ENCODE peak calls at places on chromosomes 3 and 15, in eight cellular contexts. One of them, this sample, is unnamed. For H3K36me3, the result is how much of the 10 kb centered on the place peaks cover.

GRCh38 chr15:40928351-40928974 is 677 bp upstream of the DLL4 start:
- DNase-seq in mesenchymal stem cell: no peak
- DNase-seq in heart right ventricle: no peak
- DNase-seq in sigmoid colon: no peak
- DNase-seq in brain microvascular endothelial cell: no peak
- DNase-seq in HCT116: no peak
- DNase-seq in GM23338: peak
- DNase-seq in adrenal gland: no peak
- DNase-seq in this sample: no peak

GRCh38 chr3:143000525-143000924 is 845 bp upstream of the U2SURP start:
- DNase-seq in mesenchymal stem cell: peak
- DNase-seq in heart right ventricle: no peak
- DNase-seq in sigmoid colon: no peak
- DNase-seq in brain microvascular endothelial cell: peak
- DNase-seq in HCT116: no peak
- DNase-seq in GM23338: peak
- DNase-seq in adrenal gland: no peak
- DNase-seq in this sample: no peak

GRCh38 chr3:158749526-158749925 is 17.3 kb upstream of the RARRES1 start:
- DNase-seq in mesenchymal stem cell: no peak
- DNase-seq in heart right ventricle: no peak
- DNase-seq in sigmoid colon: no peak
- DNase-seq in brain microvascular endothelial cell: no peak
- DNase-seq in HCT116: no peak
- DNase-seq in GM23338: no peak
- DNase-seq in adrenal gland: no peak
- DNase-seq in this sample: no peak

GRCh38 chr3:17091895-17092294 is 207.1 kb downstream of the PLCL2 start:
- DNase-seq in mesenchymal stem cell: peak
- DNase-seq in heart right ventricle: no peak
- DNase-seq in sigmoid colon: no peak
- DNase-seq in brain microvascular endothelial cell: no peak
- DNase-seq in HCT116: no peak
- DNase-seq in GM23338: no peak
- DNase-seq in adrenal gland: no peak
- DNase-seq in this sample: no peak

GRCh38 chr3:178856804-178857203 is 214.8 kb downstream of the ZMAT3 start:
- DNase-seq in mesenchymal stem cell: no peak
- DNase-seq in heart right ventricle: no peak
- DNase-seq in sigmoid colon: no peak
- DNase-seq in brain microvascular endothelial cell: no peak
- DNase-seq in HCT116: no peak
- DNase-seq in GM23338: no peak
- DNase-seq in adrenal gland: no peak
- DNase-seq in this sample: peak

GRCh38 chr3:136882575-136882974 is 20.6 kb downstream of the NCK1 start:
- DNase-seq in mesenchymal stem cell: no peak
- DNase-seq in heart right ventricle: no peak
- DNase-seq in sigmoid colon: no peak
- DNase-seq in brain microvascular endothelial cell: no peak
- DNase-seq in HCT116: no peak
- DNase-seq in GM23338: no peak
- DNase-seq in adrenal gland: no peak
- DNase-seq in this sample: no peak

GRCh38 chr3:194136519-194137313 is 768 bp downstream of the HES1 start:
- DNase-seq in mesenchymal stem cell: peak
- DNase-seq in heart right ventricle: peak
- DNase-seq in sigmoid colon: peak
- DNase-seq in brain microvascular endothelial cell: peak
- DNase-seq in HCT116: no peak
- DNase-seq in GM23338: peak
- DNase-seq in adrenal gland: peak
- DNase-seq in this sample: peak

GRCh38 chr3:195084746-195085145 is 186.2 kb downstream of the XXYLT1 start:
- DNase-seq in mesenchymal stem cell: no peak
- DNase-seq in heart right ventricle: no peak
- DNase-seq in sigmoid colon: no peak
- DNase-seq in brain microvascular endothelial cell: no peak
- DNase-seq in HCT116: no peak
- DNase-seq in GM23338: no peak
- DNase-seq in adrenal gland: no peak
- DNase-seq in this sample: no peak

GRCh38 chr3:115233021-115233420 is 85.9 kb upstream of the ZBTB20 start:
- DNase-seq in mesenchymal stem cell: no peak
- DNase-seq in heart right ventricle: no peak
- DNase-seq in sigmoid colon: no peak
- DNase-seq in brain microvascular endothelial cell: no peak
- DNase-seq in HCT116: no peak
- DNase-seq in GM23338: no peak
- DNase-seq in adrenal gland: no peak
- DNase-seq in this sample: no peak

GRCh38 chr15:66986951-66987350 is 78.5 kb upstream of the SMAD3 start:
- DNase-seq in mesenchymal stem cell: no peak
- DNase-seq in heart right ventricle: no peak
- DNase-seq in sigmoid colon: no peak
- DNase-seq in brain microvascular endothelial cell: no peak
- DNase-seq in HCT116: no peak
- DNase-seq in GM23338: no peak
- DNase-seq in adrenal gland: no peak
- DNase-seq in this sample: no peak

GRCh38 chr15:34725565-34725964 is 29.2 kb downstream of the GJD2 start:
- DNase-seq in mesenchymal stem cell: no peak
- DNase-seq in heart right ventricle: no peak
- DNase-seq in sigmoid colon: no peak
- DNase-seq in brain microvascular endothelial cell: no peak
- DNase-seq in HCT116: no peak
- DNase-seq in GM23338: no peak
- DNase-seq in adrenal gland: no peak
- DNase-seq in this sample: peak

GRCh38 chr3:53174346-53175250 is 13.6 kb downstream of the PRKCD start:
- DNase-seq in mesenchymal stem cell: no peak
- DNase-seq in heart right ventricle: no peak
- DNase-seq in sigmoid colon: no peak
- DNase-seq in brain microvascular endothelial cell: no peak
- DNase-seq in HCT116: no peak
- DNase-seq in GM23338: no peak
- DNase-seq in adrenal gland: no peak
- DNase-seq in this sample: no peak

GRCh38 chr3:141279074-141279945 is 47.7 kb downstream of the PXYLP1 start:
- DNase-seq in mesenchymal stem cell: peak
- DNase-seq in heart right ventricle: no peak
- DNase-seq in sigmoid colon: no peak
- DNase-seq in brain microvascular endothelial cell: no peak
- DNase-seq in HCT116: no peak
- DNase-seq in GM23338: peak
- DNase-seq in adrenal gland: peak
- DNase-seq in this sample: no peak

GRCh38 chr3:187266691-187267090 is 24.8 kb downstream of the MASP1 start:
- DNase-seq in mesenchymal stem cell: no peak
- DNase-seq in heart right ventricle: no peak
- DNase-seq in sigmoid colon: no peak
- DNase-seq in brain microvascular endothelial cell: no peak
- DNase-seq in HCT116: no peak
- DNase-seq in GM23338: no peak
- DNase-seq in adrenal gland: no peak
- DNase-seq in this sample: no peak

GRCh38 chr3:108091498-108092259 is 848 bp upstream of the CD47 start:
- DNase-seq in mesenchymal stem cell: no peak
- DNase-seq in heart right ventricle: no peak
- DNase-seq in sigmoid colon: no peak
- DNase-seq in brain microvascular endothelial cell: no peak
- DNase-seq in HCT116: no peak
- DNase-seq in GM23338: peak
- DNase-seq in adrenal gland: peak
- DNase-seq in this sample: no peak

GRCh38 chr3:154718058-154718457 is 288.1 kb upstream of the GPR149 start:
- DNase-seq in mesenchymal stem cell: no peak
- DNase-seq in heart right ventricle: no peak
- DNase-seq in sigmoid colon: no peak
- DNase-seq in brain microvascular endothelial cell: no peak
- DNase-seq in HCT116: no peak
- DNase-seq in GM23338: no peak
- DNase-seq in adrenal gland: no peak
- DNase-seq in this sample: no peak

GRCh38 chr15:99345242-99345641 is 94.0 kb downstream of the LRRC28 start:
- DNase-seq in mesenchymal stem cell: no peak
- DNase-seq in heart right ventricle: no peak
- DNase-seq in sigmoid colon: no peak
- DNase-seq in brain microvascular endothelial cell: no peak
- DNase-seq in HCT116: no peak
- DNase-seq in GM23338: no peak
- DNase-seq in adrenal gland: no peak
- DNase-seq in this sample: no peak

GRCh38 chr3:37736632-37737031 is 125.0 kb upstream of the CTDSPL start:
- DNase-seq in mesenchymal stem cell: no peak
- DNase-seq in heart right ventricle: no peak
- DNase-seq in sigmoid colon: no peak
- DNase-seq in brain microvascular endothelial cell: no peak
- DNase-seq in HCT116: no peak
- DNase-seq in GM23338: no peak
- DNase-seq in adrenal gland: no peak
- DNase-seq in this sample: no peak

GRCh38 chr3:48634661-48635221 is 520 bp downstream of the SLC26A6 start:
- DNase-seq in mesenchymal stem cell: peak
- DNase-seq in heart right ventricle: peak
- DNase-seq in sigmoid colon: peak
- DNase-seq in brain microvascular endothelial cell: peak
- DNase-seq in HCT116: no peak
- DNase-seq in GM23338: peak
- DNase-seq in adrenal gland: peak
- DNase-seq in this sample: peak

GRCh38 chr3:180215866-180216265 is 179.1 kb upstream of the PEX5L start:
- DNase-seq in mesenchymal stem cell: no peak
- DNase-seq in heart right ventricle: no peak
- DNase-seq in sigmoid colon: no peak
- DNase-seq in brain microvascular endothelial cell: no peak
- DNase-seq in HCT116: no peak
- DNase-seq in GM23338: no peak
- DNase-seq in adrenal gland: no peak
- DNase-seq in this sample: no peak

GRCh38 chr3:50676031-50676705 is 1.4 kb downstream of the DOCK3 start:
- DNase-seq in mesenchymal stem cell: no peak
- DNase-seq in heart right ventricle: no peak
- DNase-seq in sigmoid colon: no peak
- DNase-seq in brain microvascular endothelial cell: no peak
- DNase-seq in HCT116: no peak
- DNase-seq in GM23338: peak
- DNase-seq in adrenal gland: no peak
- DNase-seq in this sample: no peak

DNA sequence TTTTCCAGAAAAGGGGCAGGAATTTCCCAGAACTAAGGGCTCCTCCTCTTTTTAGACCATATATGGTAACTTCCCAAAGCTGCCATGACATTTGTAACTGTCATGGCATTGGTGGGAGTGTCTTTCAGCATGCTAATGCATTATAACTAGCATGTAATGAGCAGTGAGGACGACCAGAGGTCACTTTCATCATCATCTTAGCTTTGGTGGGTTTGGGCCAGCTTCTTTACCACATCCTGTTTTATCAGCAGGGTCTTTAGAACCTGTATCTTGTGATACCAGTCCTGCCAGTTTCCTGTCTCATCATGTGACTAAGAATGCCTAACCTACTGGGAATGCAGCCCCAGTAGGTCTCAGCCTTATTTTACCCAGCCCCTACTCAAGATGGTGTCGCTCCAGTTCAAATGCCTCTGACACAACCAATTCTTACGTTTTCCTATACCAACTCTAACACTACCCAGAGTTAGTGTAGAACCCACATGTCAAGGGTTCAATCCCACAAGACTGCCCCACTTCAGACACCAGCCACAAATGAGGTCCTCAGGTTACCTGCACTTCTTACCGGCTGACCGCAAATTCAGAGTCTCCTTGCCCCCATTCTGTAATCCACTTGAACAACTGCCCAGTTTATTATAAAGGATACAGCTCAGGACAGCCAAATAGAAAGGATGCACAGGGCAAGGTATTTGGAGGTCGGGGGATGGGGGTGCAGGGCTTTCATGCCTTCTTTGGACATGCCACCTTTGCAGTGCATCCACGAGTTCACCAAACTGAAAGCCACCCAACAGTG is 17.7 kb downstream of the FOXB1 start:
- DNase-seq in mesenchymal stem cell: no peak
- DNase-seq in heart right ventricle: no peak
- DNase-seq in sigmoid colon: no peak
- DNase-seq in brain microvascular endothelial cell: no peak
- DNase-seq in HCT116: no peak
- DNase-seq in GM23338: no peak
- DNase-seq in adrenal gland: no peak
- DNase-seq in this sample: no peak
- H3K4me3 ChIP-seq in mesenchymal stem cell: no peak
- H3K4me3 ChIP-seq in heart right ventricle: no peak
- H3K4me3 ChIP-seq in sigmoid colon: no peak
- H3K4me3 ChIP-seq in brain microvascular endothelial cell: no peak
- H3K4me3 ChIP-seq in HCT116: no peak
- H3K4me3 ChIP-seq in GM23338: no peak
- H3K4me3 ChIP-seq in adrenal gland: no peak
- H3K4me3 ChIP-seq in this sample: no peak

GRCh38 chr3:66404246-66404645 is 96.6 kb downstream of the LRIG1 start:
- DNase-seq in mesenchymal stem cell: no peak
- DNase-seq in heart right ventricle: no peak
- DNase-seq in sigmoid colon: peak
- DNase-seq in brain microvascular endothelial cell: no peak
- DNase-seq in HCT116: no peak
- DNase-seq in GM23338: no peak
- DNase-seq in adrenal gland: no peak
- DNase-seq in this sample: no peak
- H3K36me3 ChIP-seq in mesenchymal stem cell: under half
- H3K36me3 ChIP-seq in heart right ventricle: half or more
- H3K36me3 ChIP-seq in sigmoid colon: half or more
- H3K36me3 ChIP-seq in brain microvascular endothelial cell: under half
- H3K36me3 ChIP-seq in HCT116: under half
- H3K36me3 ChIP-seq in GM23338: under half
- H3K36me3 ChIP-seq in adrenal gland: under half
- H3K36me3 ChIP-seq in this sample: under half

DNA sequence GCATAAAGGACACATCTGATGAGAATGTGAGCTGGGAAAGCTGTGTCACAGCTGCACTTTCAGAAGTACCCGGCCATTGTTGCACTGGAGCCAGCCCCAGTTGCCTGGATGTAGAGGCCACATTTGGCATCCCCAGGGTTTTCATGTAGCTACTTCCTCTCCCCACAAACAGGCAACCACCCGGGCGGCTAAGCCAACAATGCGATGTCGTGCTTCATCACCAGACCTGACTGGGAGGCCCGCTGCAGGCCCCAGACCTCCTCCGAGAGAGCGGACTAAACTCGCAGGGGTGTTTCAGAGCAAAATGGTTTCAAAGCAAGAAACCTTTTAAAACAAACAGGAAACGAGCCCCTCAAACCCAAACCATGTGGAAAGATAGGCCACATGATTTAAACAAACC is 142.4 kb downstream of the TMCO5A start:
- DNase-seq in mesenchymal stem cell: no peak
- DNase-seq in heart right ventricle: no peak
- DNase-seq in sigmoid colon: no peak
- DNase-seq in brain microvascular endothelial cell: no peak
- DNase-seq in HCT116: no peak
- DNase-seq in GM23338: peak
- DNase-seq in adrenal gland: no peak
- DNase-seq in this sample: no peak
- H3K4me3 ChIP-seq in mesenchymal stem cell: no peak
- H3K4me3 ChIP-seq in heart right ventricle: no peak
- H3K4me3 ChIP-seq in sigmoid colon: no peak
- H3K4me3 ChIP-seq in brain microvascular endothelial cell: no peak
- H3K4me3 ChIP-seq in HCT116: no peak
- H3K4me3 ChIP-seq in GM23338: no peak
- H3K4me3 ChIP-seq in adrenal gland: no peak
- H3K4me3 ChIP-seq in this sample: no peak

GRCh38 chr3:160400631-160401150 is 1.2 kb downstream of the SMC4 start:
- DNase-seq in mesenchymal stem cell: no peak
- DNase-seq in heart right ventricle: peak
- DNase-seq in sigmoid colon: peak
- DNase-seq in brain microvascular endothelial cell: no peak
- DNase-seq in HCT116: no peak
- DNase-seq in GM23338: peak
- DNase-seq in adrenal gland: peak
- DNase-seq in this sample: peak
- H3K36me3 ChIP-seq in mesenchymal stem cell: under half
- H3K36me3 ChIP-seq in heart right ventricle: under half
- H3K36me3 ChIP-seq in sigmoid colon: under half
- H3K36me3 ChIP-seq in brain microvascular endothelial cell: under half
- H3K36me3 ChIP-seq in HCT116: under half
- H3K36me3 ChIP-seq in GM23338: under half
- H3K36me3 ChIP-seq in adrenal gland: under half
- H3K36me3 ChIP-seq in this sample: half or more

This sample was measured in MG63.